ENCODE peak calls at places on chromosomes 13 and 19, in six cellular contexts. B is GM04503; O is Right ventricle myocardium superior; Z is stimulated activated CD4-positive, alpha-beta T cell treated with anti-CD3 and anti-CD28 coated beads, Interleukin-1b, Interleukin-23, amount 100 ng/mL, for 24 hours; J is iPS-NIHi11; N is AG09309. E is an unnamed sample.

GRCh38 chr13:20704459-20705069 is 1.1 kb downstream of the IL17D start:
- DNase-seq in Z (no peak), N (no peak), J (no peak), B (no peak), O (no peak), E (no peak)

GRCh38 chr19:24127601-24128000 is 40.6 kb downstream of the ZNF254 start:
- DNase-seq in Z (no peak), B (no peak), J (no peak), O (no peak), N (no peak), E (no peak)

GRCh38 chr19:2207991-2208860 is 27.9 kb downstream of the PLEKHJ1 start:
- DNase-seq in O (peak), B (peak), J (peak), Z (no peak), N (no peak), E (peak)

GRCh38 chr19:29247912-29248311 is 35.0 kb upstream of the UQCRFS1 start:
- DNase-seq in Z (no peak), J (no peak), B (no peak), O (no peak), N (no peak), E (no peak)

GRCh38 chr19:5579697-5580096 is 11.9 kb upstream of the TINCR start:
- DNase-seq in Z (no peak), J (no peak), B (no peak), O (no peak), N (no peak), E (no peak)

GRCh38 chr13:35378939-35379338 is 97.5 kb downstream of the MAB21L1 start:
- DNase-seq in O (no peak), Z (no peak), N (no peak), J (no peak), B (no peak), E (no peak)

GRCh38 chr13:98780451-98780850 is 28.0 kb upstream of the SLC15A1 start:
- DNase-seq in B (peak), J (no peak), N (no peak), Z (no peak), O (no peak), E (no peak)

GRCh38 chr13:34425307-34425949 is 516.6 kb upstream of the NBEA start:
- DNase-seq in O (no peak), Z (no peak), B (no peak), J (no peak), N (no peak), E (no peak)

GRCh38 chr13:100022798-100023197 is 41.2 kb downstream of the ZIC2 start:
- DNase-seq in O (no peak), Z (no peak), B (no peak), N (no peak), J (no peak), E (no peak)

GRCh38 chr13:67139551-67139950 is 90.6 kb downstream of the PCDH9 start:
- DNase-seq in Z (no peak), O (no peak), B (no peak), J (no peak), N (no peak), E (no peak)

GRCh38 chr13:40178130-40178529 is 488.3 kb downstream of the FOXO1 start:
- DNase-seq in J (no peak), O (no peak), Z (no peak), N (no peak), B (no peak), E (no peak)

GRCh38 chr13:36030670-36031331 is 100.4 kb downstream of the DCLK1 start:
- DNase-seq in N (peak), Z (no peak), O (no peak), B (no peak), J (no peak), E (no peak)

GRCh38 chr19:49556412-49557398 is 23.7 kb downstream of the NOSIP start:
- DNase-seq in B (no peak), Z (no peak), J (peak), N (no peak), O (no peak), E (peak)

GRCh38 chr13:100944791-100945345 is 270.3 kb upstream of the TMTC4 start:
- DNase-seq in J (no peak), B (no peak), O (no peak), N (no peak), Z (no peak), E (no peak)

GRCh38 chr13:114109646-114110045 is 22.8 kb downstream of the RASA3 start:
- DNase-seq in Z (no peak), O (peak), J (no peak), B (no peak), N (no peak), E (peak)

GRCh38 chr13:66656050-66656449 is 574.1 kb downstream of the PCDH9 start:
- DNase-seq in N (no peak), B (no peak), J (no peak), Z (no peak), O (no peak), E (no peak)

E was measured in activated CD8-positive, alpha-beta memory T cell treated with anti-CD3 and anti-CD28 coated beads for 24 hours.